ENCODE peak calls at places on chromosomes 3 and 15, in eight cellular contexts. R is mesenchymal stem cell, F is H9, Z is ELR, K is NCI-H1436 treated with DMSO at 0.1 percent for 48 hours, I is germinal center, B is ACHN, T is neural crest cell. Q is an unnamed sample.

GRCh38 chr15:99668533-99669182 is 64.6 kb downstream of the LYSMD4 start:
- DNase-seq in T (no peak), R (no peak), I (no peak), F (no peak), K (no peak), Z (no peak), B (no peak), Q (no peak)

GRCh38 chr3:24145981-24146822 is 201.1 kb downstream of the NR1D2 start:
- DNase-seq in I (no peak), T (no peak), K (no peak), B (peak), Z (peak), R (peak), F (no peak), Q (no peak)

GRCh38 chr3:71226565-71227281 is 356.8 kb downstream of the FOXP1 start:
- DNase-seq in I (peak), Z (peak), B (no peak), K (no peak), T (no peak), F (no peak), R (no peak), Q (peak)

GRCh38 chr3:147649475-147649874 is 240.3 kb downstream of the ZIC1 start:
- DNase-seq in Z (no peak), B (no peak), F (no peak), I (no peak), K (no peak), T (no peak), R (no peak), Q (no peak)

GRCh38 chr3:105867690-105868449 is 942 bp downstream of the CBLB start:
- DNase-seq in F (no peak), R (no peak), K (no peak), T (no peak), Z (peak), I (no peak), B (no peak), Q (no peak)

GRCh38 chr3:194687638-194688206 is 2.0 kb downstream of the FAM43A start:
- DNase-seq in Z (peak), F (peak), K (peak), R (peak), B (peak), I (peak), T (peak), Q (peak)

GRCh38 chr15:31488437-31489204 is 162.0 kb downstream of the KLF13 start:
- DNase-seq in K (peak), Z (peak), T (peak), R (peak), F (peak), B (peak), I (peak), Q (peak)

GRCh38 chr15:45048784-45049631 is 26.0 kb downstream of the SORD start:
- DNase-seq in F (no peak), Z (no peak), I (peak), K (no peak), R (no peak), T (no peak), B (no peak), Q (peak)

Q was measured in GM13977.